ENCODE peak calls at places on chromosomes 4 and X, in four cellular contexts. One of them, this sample, is unnamed.
A peak's percentile ranks its signal among the peaks of the same experiment; 100 is the strongest.

GRCh38 chr4:47122592-47123291 is 91.4 kb downstream of the GABRB1 start:
- DNase-seq in IMR-90: peak; percentile 81
- DNase-seq in K562: peak; percentile 64
- DNase-seq in GM12878: peak; percentile 21
- DNase-seq in this sample: peak; percentile 74

GRCh38 chr4:10762541-10762940 is 78.0 kb upstream of the CLNK start:
- DNase-seq in IMR-90: peak; percentile 91
- DNase-seq in GM12878: no peak
- DNase-seq in K562: no peak
- DNase-seq in this sample: no peak

GRCh38 chr4:1402516-1403101 is 3.6 kb downstream of the NKX1-1 start:
- DNase-seq in GM12878: no peak
- DNase-seq in K562: no peak
- DNase-seq in IMR-90: no peak
- DNase-seq in this sample: no peak

GRCh38 chr4:93199492-93199891 is 629.1 kb upstream of the ATOH1 start:
- DNase-seq in K562: no peak
- DNase-seq in GM12878: no peak
- DNase-seq in IMR-90: peak; percentile 29
- DNase-seq in this sample: peak; percentile 54

GRCh38 chr4:37742149-37742548 is 56.0 kb upstream of the RELL1 start:
- DNase-seq in GM12878: no peak
- DNase-seq in IMR-90: no peak
- DNase-seq in K562: no peak
- DNase-seq in this sample: no peak

GRCh38 chr4:141215030-141215429 is 5.7 kb upstream of the ZNF330 start:
- DNase-seq in K562: no peak
- DNase-seq in IMR-90: no peak
- DNase-seq in GM12878: no peak
- DNase-seq in this sample: no peak

GRCh38 chr4:56937262-56937661 is 29.6 kb downstream of the REST start:
- DNase-seq in IMR-90: peak; percentile 93
- DNase-seq in K562: peak; percentile 11
- DNase-seq in GM12878: no peak
- DNase-seq in this sample: peak; percentile 82

GRCh38 chr4:41318839-41319530 is 62.3 kb downstream of the UCHL1 start:
- DNase-seq in GM12878: no peak
- DNase-seq in K562: peak; percentile 23
- DNase-seq in IMR-90: no peak
- DNase-seq in this sample: peak; percentile 62

GRCh38 chrX:106894392-106894909 is 8.7 kb downstream of the RIPPLY1 start:
- DNase-seq in IMR-90: peak; percentile 73
- DNase-seq in GM12878: no peak
- DNase-seq in K562: peak; percentile 59
- DNase-seq in this sample: peak; percentile 57

GRCh38 chrX:107894038-107894437 is 68.4 kb downstream of the MID2 start:
- DNase-seq in K562: peak; percentile 50
- DNase-seq in GM12878: peak; percentile 20
- DNase-seq in IMR-90: peak; percentile 42
- DNase-seq in this sample: peak; percentile 47

GRCh38 chrX:68114573-68115199 is 318.6 kb downstream of the OPHN1 start:
- DNase-seq in GM12878: no peak
- DNase-seq in IMR-90: peak; percentile 16
- DNase-seq in K562: peak; percentile 26
- DNase-seq in this sample: no peak

GRCh38 chrX:13080128-13080795 is 35.8 kb upstream of the FAM9C start:
- DNase-seq in GM12878: no peak
- DNase-seq in IMR-90: no peak
- DNase-seq in K562: no peak
- DNase-seq in this sample: no peak

GRCh38 chr4:154618708-154619315 is 6.4 kb upstream of the FGG start:
- DNase-seq in IMR-90: peak; percentile 30
- DNase-seq in K562: peak; percentile 76
- DNase-seq in GM12878: peak; percentile 21
- DNase-seq in this sample: peak; percentile 52

GRCh38 chrX:103254171-103254824 is 657 bp downstream of the TCEAL8 start:
- DNase-seq in GM12878: peak; percentile 3
- DNase-seq in IMR-90: peak; percentile 23
- DNase-seq in K562: peak; percentile 79
- DNase-seq in this sample: peak; percentile 49

GRCh38 chr4:54027311-54027710 is 37.1 kb downstream of the CHIC2 start:
- DNase-seq in IMR-90: no peak
- DNase-seq in K562: no peak
- DNase-seq in GM12878: no peak
- DNase-seq in this sample: no peak

GRCh38 chrX:10280061-10280460 is 123.3 kb downstream of the CLCN4 start:
- DNase-seq in K562: no peak
- DNase-seq in IMR-90: no peak
- DNase-seq in GM12878: no peak
- DNase-seq in this sample: no peak

GRCh38 chr4:6972375-6972650 is 62.7 kb downstream of the TBC1D14 start:
- DNase-seq in K562: peak; percentile 34
- DNase-seq in IMR-90: no peak
- DNase-seq in GM12878: no peak
- DNase-seq in this sample: no peak

GRCh38 chr4:150224896-150225591 is 146.8 kb downstream of the DCLK2 start:
- DNase-seq in IMR-90: peak; percentile 99
- DNase-seq in K562: no peak
- DNase-seq in GM12878: no peak
- DNase-seq in this sample: no peak

GRCh38 chrX:47802589-47802988 is 34.1 kb upstream of the ZNF81 start:
- DNase-seq in K562: peak; percentile 36
- DNase-seq in IMR-90: peak; percentile 8
- DNase-seq in GM12878: no peak
- DNase-seq in this sample: no peak

GRCh38 chr4:186723207-186724047 is at the start of gene FAT1:
- DNase-seq in K562: peak; percentile 82
- DNase-seq in IMR-90: peak; percentile 71
- DNase-seq in GM12878: no peak
- DNase-seq in this sample: peak; percentile 43

GRCh38 chrX:10155137-10155536 is 1.6 kb upstream of the CLCN4 start:
- DNase-seq in K562: no peak
- DNase-seq in IMR-90: no peak
- DNase-seq in GM12878: no peak
- DNase-seq in this sample: no peak

GRCh38 chrX:44675364-44676024 is 132.8 kb upstream of the FUNDC1 start:
- DNase-seq in GM12878: no peak
- DNase-seq in IMR-90: peak; percentile 91
- DNase-seq in K562: peak; percentile 53
- DNase-seq in this sample: peak; percentile 4

GRCh38 chrX:49042581-49043219 is 457 bp downstream of the TFE3 start:
- DNase-seq in IMR-90: no peak
- DNase-seq in K562: no peak
- DNase-seq in GM12878: no peak
- DNase-seq in this sample: no peak

GRCh38 chr4:108937066-108937465 is 174.2 kb upstream of the ETNPPL start:
- DNase-seq in K562: no peak
- DNase-seq in GM12878: no peak
- DNase-seq in IMR-90: peak; percentile 38
- DNase-seq in this sample: no peak

GRCh38 chrX:77776648-77777047 is 9.4 kb downstream of the ATRX start:
- DNase-seq in K562: no peak
- DNase-seq in IMR-90: no peak
- DNase-seq in GM12878: no peak
- DNase-seq in this sample: no peak
- H3K9ac ChIP-seq in K562: no peak overlapping the region
- H3K9ac ChIP-seq in IMR-90: no peak overlapping the region
- H3K9ac ChIP-seq in GM12878: no peak overlapping the region
- H3K9ac ChIP-seq in this sample: no peak overlapping the region

DNA sequence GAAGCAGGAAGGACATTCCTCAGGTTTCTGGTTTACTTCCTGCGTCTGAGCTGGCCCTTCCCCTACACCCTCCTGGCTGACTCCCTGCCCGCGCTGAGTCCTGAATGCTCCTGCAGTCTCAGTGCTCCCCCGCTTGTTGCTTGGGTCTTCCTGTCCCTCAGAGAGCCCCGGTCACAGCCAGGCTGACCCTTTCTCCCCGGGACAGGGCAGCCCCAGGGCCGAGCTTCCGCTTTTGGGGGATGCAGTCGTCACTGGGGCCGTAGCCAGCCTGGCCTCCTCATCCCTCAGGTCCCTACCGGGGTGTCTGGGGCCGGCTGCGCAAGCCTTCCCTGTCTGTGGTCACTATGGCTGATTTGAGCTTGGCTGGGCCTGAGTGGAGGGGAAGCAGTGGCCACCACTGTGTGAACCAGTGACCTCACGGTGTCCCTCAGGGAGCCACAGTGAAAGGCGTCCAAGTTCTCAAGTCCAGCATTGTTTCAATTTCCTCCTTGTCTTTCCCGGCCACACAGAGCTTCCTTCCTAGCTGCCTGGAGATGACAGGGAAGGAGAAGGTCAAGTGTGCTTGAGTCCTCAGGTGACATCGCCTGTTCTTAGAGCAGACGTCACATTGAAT is 34.1 kb upstream of the ASMTL start:
- DNase-seq in IMR-90: no peak
- DNase-seq in K562: no peak
- DNase-seq in GM12878: no peak
- DNase-seq in this sample: no peak
- TF ChIP-seq FOS in IMR-90: no peak
- TF ChIP-seq FOS in K562: no peak
- TF ChIP-seq FOS in GM12878: no peak
- TF ChIP-seq FOS in this sample: no peak

GRCh38 chrX:50154429-50154828 is 46.4 kb downstream of the AKAP4 start:
- DNase-seq in GM12878: no peak
- DNase-seq in IMR-90: no peak
- DNase-seq in K562: no peak
- DNase-seq in this sample: no peak

GRCh38 chrX:50161143-50161542 is 39.7 kb downstream of the AKAP4 start:
- DNase-seq in IMR-90: peak; percentile 4
- DNase-seq in GM12878: no peak
- DNase-seq in K562: no peak
- DNase-seq in this sample: no peak

GRCh38 chrX:50152421-50152820 is 48.4 kb downstream of the AKAP4 start:
- DNase-seq in IMR-90: no peak
- DNase-seq in GM12878: no peak
- DNase-seq in K562: no peak
- DNase-seq in this sample: no peak

GRCh38 chrX:50158616-50159015 is 42.2 kb downstream of the AKAP4 start:
- DNase-seq in GM12878: no peak
- DNase-seq in IMR-90: no peak
- DNase-seq in K562: no peak
- DNase-seq in this sample: no peak

DNA sequence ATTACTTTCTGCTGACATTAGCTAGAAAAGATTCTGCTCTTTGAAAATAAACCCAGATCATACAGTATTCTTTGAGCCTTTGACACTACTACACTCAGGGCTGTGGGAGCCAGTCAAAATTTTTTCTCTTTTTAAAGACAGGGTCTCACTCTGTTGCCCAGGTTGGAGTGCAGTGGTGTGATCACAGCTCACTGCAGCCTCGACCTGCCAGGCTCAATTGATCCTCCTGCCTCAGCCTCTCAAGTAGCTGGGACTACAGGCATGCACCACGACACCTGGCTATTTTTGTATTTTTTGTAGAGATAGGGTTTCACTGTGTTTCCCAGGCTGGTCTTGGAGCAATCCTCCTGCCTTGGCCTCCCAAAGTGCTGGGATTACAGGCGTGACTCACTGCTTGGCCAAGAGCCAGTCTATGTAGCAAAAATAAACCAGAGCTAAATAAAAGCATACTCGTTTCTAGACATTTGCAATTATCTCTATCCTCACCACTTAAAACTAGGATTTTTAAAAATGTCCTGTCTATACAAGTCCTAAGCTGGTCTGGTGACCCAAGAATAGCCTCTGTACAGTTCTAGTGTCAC is 43.2 kb downstream of the AKAP4 start:
- DNase-seq in GM12878: no peak
- DNase-seq in IMR-90: no peak
- DNase-seq in K562: no peak
- DNase-seq in this sample: no peak
- H2AFZ ChIP-seq in GM12878: no peak overlapping the region
- H2AFZ ChIP-seq in IMR-90: no peak overlapping the region
- H2AFZ ChIP-seq in K562: no peak overlapping the region
- H2AFZ ChIP-seq in this sample: no peak overlapping the region

GRCh38 chrX:8245411-8245810 is 74.3 kb upstream of the VCX2 start:
- DNase-seq in K562: no peak
- DNase-seq in GM12878: no peak
- DNase-seq in IMR-90: no peak
- DNase-seq in this sample: no peak

GRCh38 chrX:8244301-8244700 is 73.2 kb upstream of the VCX2 start:
- DNase-seq in GM12878: no peak
- DNase-seq in IMR-90: no peak
- DNase-seq in K562: no peak
- DNase-seq in this sample: no peak

GRCh38 chrX:8237718-8238117 is 66.7 kb upstream of the VCX2 start:
- DNase-seq in IMR-90: no peak
- DNase-seq in K562: no peak
- DNase-seq in GM12878: no peak
- DNase-seq in this sample: no peak

DNA sequence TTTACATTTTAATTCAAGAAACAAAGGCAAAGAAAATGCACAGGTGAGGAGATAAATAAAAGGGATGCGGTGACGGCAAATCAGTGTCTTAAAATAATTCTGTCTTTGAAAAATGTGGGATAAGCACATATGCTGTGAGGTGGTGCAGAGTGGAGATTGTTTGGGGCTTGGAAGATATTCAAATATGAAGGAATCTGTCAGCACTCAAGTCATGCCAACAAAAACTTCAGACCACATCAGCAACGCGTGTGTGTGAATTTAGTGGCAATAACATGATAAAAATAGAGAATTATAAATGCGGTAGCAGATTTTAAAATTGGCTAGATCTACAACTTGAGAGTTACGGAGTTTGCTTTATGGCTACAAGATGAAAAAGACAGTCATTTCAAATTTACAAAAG is 71.4 kb upstream of the VCX2 start:
- DNase-seq in K562: no peak
- DNase-seq in GM12878: no peak
- DNase-seq in IMR-90: no peak
- DNase-seq in this sample: no peak
- H3K9ac ChIP-seq in K562: no peak overlapping the region
- H3K9ac ChIP-seq in GM12878: no peak overlapping the region
- H3K9ac ChIP-seq in IMR-90: no peak overlapping the region
- H3K9ac ChIP-seq in this sample: no peak overlapping the region

DNA sequence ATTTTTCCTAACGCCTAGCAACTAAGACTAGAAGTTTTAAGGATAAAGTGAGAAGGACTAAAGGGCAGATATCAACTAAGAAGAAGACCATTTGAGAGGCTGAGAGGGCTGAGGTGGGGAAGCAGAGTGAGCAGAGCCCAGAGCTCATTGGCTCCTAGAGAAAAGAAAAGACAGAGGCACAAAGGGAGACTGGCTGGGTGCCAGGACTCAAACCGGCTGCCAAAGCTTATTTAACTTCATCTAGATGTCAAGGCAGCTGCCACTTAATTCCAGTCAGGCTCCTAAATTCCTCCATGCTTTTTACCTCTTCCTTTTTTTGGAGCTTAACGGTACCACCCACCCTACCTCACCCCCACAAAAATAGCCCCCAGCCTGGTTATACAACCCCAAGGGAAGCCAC is 16.9 kb downstream of the PRKG2 start:
- DNase-seq in GM12878: no peak
- DNase-seq in K562: no peak
- DNase-seq in IMR-90: no peak
- DNase-seq in this sample: no peak
- TF ChIP-seq FOS in GM12878: no peak
- TF ChIP-seq FOS in K562: no peak
- TF ChIP-seq FOS in IMR-90: no peak
- TF ChIP-seq FOS in this sample: no peak

GRCh38 chr4:163673848-163674702 is 179.6 kb downstream of the TMA16 start:
- DNase-seq in K562: no peak
- DNase-seq in IMR-90: no peak
- DNase-seq in GM12878: no peak
- DNase-seq in this sample: no peak
- H2AFZ ChIP-seq in K562: no peak overlapping the region
- H2AFZ ChIP-seq in IMR-90: peak overlapping the region; percentile 27
- H2AFZ ChIP-seq in GM12878: peak overlapping the region; percentile 69
- H2AFZ ChIP-seq in this sample: no peak overlapping the region

GRCh38 chr4:139975830-139976272 is 178.1 kb downstream of the MAML3 start:
- DNase-seq in GM12878: no peak
- DNase-seq in K562: no peak
- DNase-seq in IMR-90: peak; percentile 56
- DNase-seq in this sample: peak; percentile 68
- H3K9ac ChIP-seq in GM12878: no peak overlapping the region
- H3K9ac ChIP-seq in K562: no peak overlapping the region
- H3K9ac ChIP-seq in IMR-90: peak overlapping the region; percentile 58
- H3K9ac ChIP-seq in this sample: peak overlapping the region; percentile 4